ENCODE peak calls at places on chromosomes 5 and 9, in five cellular contexts. One of them, this sample, is unnamed.

GRCh38 chr9:95641591-95641990 is 124.8 kb upstream of the PTCH1 start:
- DNase-seq in K562: no peak
- DNase-seq in HepG2: no peak
- DNase-seq in GM12878: no peak
- DNase-seq in SK-N-SH: no peak
- DNase-seq in this sample: no peak

GRCh38 chr5:84384604-84385575 is at the start of gene EDIL3:
- DNase-seq in K562: no peak
- DNase-seq in HepG2: no peak
- DNase-seq in GM12878: no peak
- DNase-seq in SK-N-SH: peak
- DNase-seq in this sample: peak

GRCh38 chr5:81657386-81657785 is 93.5 kb downstream of the SSBP2 start:
- DNase-seq in K562: no peak
- DNase-seq in HepG2: no peak
- DNase-seq in GM12878: no peak
- DNase-seq in SK-N-SH: peak
- DNase-seq in this sample: no peak

GRCh38 chr9:34437006-34437925 is 21.1 kb downstream of the FAM219A start:
- DNase-seq in K562: peak
- DNase-seq in HepG2: peak
- DNase-seq in GM12878: peak
- DNase-seq in SK-N-SH: peak
- DNase-seq in this sample: no peak

GRCh38 chr5:75707911-75708509 is 9.2 kb downstream of the POC5 start:
- DNase-seq in K562: no peak
- DNase-seq in HepG2: no peak
- DNase-seq in GM12878: no peak
- DNase-seq in SK-N-SH: no peak
- DNase-seq in this sample: no peak

GRCh38 chr5:16579142-16579541 is 37.7 kb downstream of the RETREG1 start:
- DNase-seq in K562: no peak
- DNase-seq in HepG2: no peak
- DNase-seq in GM12878: no peak
- DNase-seq in SK-N-SH: peak
- DNase-seq in this sample: no peak

GRCh38 chr5:95771109-95771708 is 40.1 kb downstream of the RHOBTB3 start:
- DNase-seq in K562: no peak
- DNase-seq in HepG2: peak
- DNase-seq in GM12878: no peak
- DNase-seq in SK-N-SH: no peak
- DNase-seq in this sample: no peak

GRCh38 chr5:172683696-172684464 is 42.8 kb downstream of the NEURL1B start:
- DNase-seq in K562: no peak
- DNase-seq in HepG2: no peak
- DNase-seq in GM12878: no peak
- DNase-seq in SK-N-SH: no peak
- DNase-seq in this sample: no peak

GRCh38 chr9:131673531-131673930 is 66.3 kb downstream of the RAPGEF1 start:
- DNase-seq in K562: no peak
- DNase-seq in HepG2: no peak
- DNase-seq in GM12878: no peak
- DNase-seq in SK-N-SH: no peak
- DNase-seq in this sample: no peak

GRCh38 chr9:107286057-107286456 is 3.0 kb downstream of the RAD23B start:
- DNase-seq in K562: no peak
- DNase-seq in HepG2: peak
- DNase-seq in GM12878: no peak
- DNase-seq in SK-N-SH: no peak
- DNase-seq in this sample: no peak

GRCh38 chr5:176818391-176819098 is 8.2 kb downstream of the UNC5A start:
- DNase-seq in K562: no peak
- DNase-seq in HepG2: peak
- DNase-seq in GM12878: peak
- DNase-seq in SK-N-SH: no peak
- DNase-seq in this sample: no peak

GRCh38 chr5:160348080-160348479 is 22.3 kb downstream of the C1QTNF2 start:
- DNase-seq in K562: peak
- DNase-seq in HepG2: no peak
- DNase-seq in GM12878: no peak
- DNase-seq in SK-N-SH: no peak
- DNase-seq in this sample: no peak

GRCh38 chr5:159907689-159908088 is 8.6 kb upstream of the ADRA1B start:
- DNase-seq in K562: no peak
- DNase-seq in HepG2: no peak
- DNase-seq in GM12878: no peak
- DNase-seq in SK-N-SH: no peak
- DNase-seq in this sample: no peak

GRCh38 chr5:115461506-115462290 is 82.9 kb downstream of the FEM1C start:
- DNase-seq in K562: no peak
- DNase-seq in HepG2: no peak
- DNase-seq in GM12878: no peak
- DNase-seq in SK-N-SH: no peak
- DNase-seq in this sample: no peak

GRCh38 chr9:38178282-38178681 is 109.3 kb upstream of the SHB start:
- DNase-seq in K562: no peak
- DNase-seq in HepG2: no peak
- DNase-seq in GM12878: no peak
- DNase-seq in SK-N-SH: no peak
- DNase-seq in this sample: no peak

GRCh38 chr9:76567086-76567485 is 108.1 kb downstream of the GCNT1 start:
- DNase-seq in K562: no peak
- DNase-seq in HepG2: no peak
- DNase-seq in GM12878: no peak
- DNase-seq in SK-N-SH: no peak
- DNase-seq in this sample: no peak

GRCh38 chr5:158011420-158011819 is 152.5 kb upstream of the CLINT1 start:
- DNase-seq in K562: no peak
- DNase-seq in HepG2: no peak
- DNase-seq in GM12878: no peak
- DNase-seq in SK-N-SH: no peak
- DNase-seq in this sample: no peak

GRCh38 chr9:92680166-92681119 is 10.5 kb upstream of the IPPK start:
- DNase-seq in K562: no peak
- DNase-seq in HepG2: no peak
- DNase-seq in GM12878: no peak
- DNase-seq in SK-N-SH: no peak
- DNase-seq in this sample: no peak

GRCh38 chr5:18811616-18812015 is 1176.4 kb downstream of the CDH18 start:
- DNase-seq in K562: no peak
- DNase-seq in HepG2: no peak
- DNase-seq in GM12878: no peak
- DNase-seq in SK-N-SH: no peak
- DNase-seq in this sample: no peak

GRCh38 chr5:153542536-153542935 is 52.1 kb downstream of the GRIA1 start:
- DNase-seq in K562: no peak
- DNase-seq in HepG2: no peak
- DNase-seq in GM12878: no peak
- DNase-seq in SK-N-SH: no peak
- DNase-seq in this sample: no peak
- TF ChIP-seq GABPA in K562: no peak
- TF ChIP-seq GABPA in HepG2: no peak
- TF ChIP-seq GABPA in GM12878: no peak
- TF ChIP-seq GABPA in SK-N-SH: no peak
- TF ChIP-seq GABPA in this sample: no peak

GRCh38 chr5:78731884-78732283 is 83.3 kb upstream of the LHFPL2 start:
- DNase-seq in K562: no peak
- DNase-seq in HepG2: no peak
- DNase-seq in GM12878: no peak
- DNase-seq in SK-N-SH: no peak
- DNase-seq in this sample: no peak
- TF ChIP-seq REST in K562: no peak
- TF ChIP-seq REST in HepG2: no peak
- TF ChIP-seq REST in GM12878: no peak
- TF ChIP-seq REST in SK-N-SH: no peak
- TF ChIP-seq REST in this sample: no peak

GRCh38 chr5:97545856-97546570 is 363.0 kb upstream of the RIOK2 start:
- DNase-seq in K562: no peak
- DNase-seq in HepG2: no peak
- DNase-seq in GM12878: no peak
- DNase-seq in SK-N-SH: no peak
- DNase-seq in this sample: no peak

GRCh38 chr5:97547414-97547813 is 364.4 kb upstream of the RIOK2 start:
- DNase-seq in K562: no peak
- DNase-seq in HepG2: no peak
- DNase-seq in GM12878: no peak
- DNase-seq in SK-N-SH: no peak
- DNase-seq in this sample: no peak

GRCh38 chr5:97544279-97545077 is 361.4 kb upstream of the RIOK2 start:
- DNase-seq in K562: no peak
- DNase-seq in HepG2: no peak
- DNase-seq in GM12878: no peak
- DNase-seq in SK-N-SH: no peak
- DNase-seq in this sample: no peak

GRCh38 chr5:97543158-97543557 is 360.1 kb upstream of the RIOK2 start:
- DNase-seq in K562: no peak
- DNase-seq in HepG2: no peak
- DNase-seq in GM12878: no peak
- DNase-seq in SK-N-SH: no peak
- DNase-seq in this sample: no peak

GRCh38 chr5:97545446-97545845 is 362.4 kb upstream of the RIOK2 start:
- DNase-seq in K562: no peak
- DNase-seq in HepG2: no peak
- DNase-seq in GM12878: no peak
- DNase-seq in SK-N-SH: no peak
- DNase-seq in this sample: no peak
- H3K27ac ChIP-seq in K562: no peak
- H3K27ac ChIP-seq in HepG2: no peak
- H3K27ac ChIP-seq in GM12878: no peak
- H3K27ac ChIP-seq in SK-N-SH: no peak
- H3K27ac ChIP-seq in this sample: no peak

GRCh38 chr5:61993446-61994017 is 312.5 kb upstream of the KIF2A start:
- DNase-seq in K562: no peak
- DNase-seq in HepG2: no peak
- DNase-seq in GM12878: no peak
- DNase-seq in SK-N-SH: no peak
- DNase-seq in this sample: no peak
- TF ChIP-seq GABPA in K562: no peak
- TF ChIP-seq GABPA in HepG2: no peak
- TF ChIP-seq GABPA in GM12878: no peak
- TF ChIP-seq GABPA in SK-N-SH: no peak
- TF ChIP-seq GABPA in this sample: no peak

GRCh38 chr5:122736086-122736485 is 38.8 kb upstream of the SNX2 start:
- DNase-seq in K562: no peak
- DNase-seq in HepG2: no peak
- DNase-seq in GM12878: no peak
- DNase-seq in SK-N-SH: no peak
- DNase-seq in this sample: no peak

GRCh38 chr5:122743231-122743630 is 31.6 kb upstream of the SNX2 start:
- DNase-seq in K562: no peak
- DNase-seq in HepG2: no peak
- DNase-seq in GM12878: no peak
- DNase-seq in SK-N-SH: no peak
- DNase-seq in this sample: no peak

GRCh38 chr5:122738088-122738487 is 36.8 kb upstream of the SNX2 start:
- DNase-seq in K562: no peak
- DNase-seq in HepG2: no peak
- DNase-seq in GM12878: no peak
- DNase-seq in SK-N-SH: no peak
- DNase-seq in this sample: no peak

DNA sequence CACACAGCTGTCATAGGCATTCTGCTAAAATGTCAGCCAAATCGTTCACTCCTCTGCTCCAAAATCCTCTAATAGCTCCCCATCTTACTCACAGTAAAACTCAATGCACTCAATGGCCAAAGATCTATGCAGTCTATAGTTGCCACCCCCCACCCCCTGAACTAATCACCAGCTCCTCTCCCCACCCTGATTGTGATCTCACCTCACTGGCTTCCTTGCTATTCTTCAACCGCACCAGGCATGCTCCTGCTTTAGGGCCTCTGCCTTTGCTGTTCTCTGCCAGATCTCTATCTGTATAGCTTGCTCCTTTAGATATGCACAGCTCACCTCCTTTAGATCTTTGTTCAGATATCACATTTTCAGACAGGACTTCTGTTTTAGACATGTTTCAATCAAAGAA is 33.2 kb upstream of the SNX2 start:
- DNase-seq in K562: no peak
- DNase-seq in HepG2: no peak
- DNase-seq in GM12878: no peak
- DNase-seq in SK-N-SH: no peak
- DNase-seq in this sample: no peak
- TF ChIP-seq REST in K562: no peak
- TF ChIP-seq REST in HepG2: no peak
- TF ChIP-seq REST in GM12878: no peak
- TF ChIP-seq REST in SK-N-SH: no peak
- TF ChIP-seq REST in this sample: no peak

DNA sequence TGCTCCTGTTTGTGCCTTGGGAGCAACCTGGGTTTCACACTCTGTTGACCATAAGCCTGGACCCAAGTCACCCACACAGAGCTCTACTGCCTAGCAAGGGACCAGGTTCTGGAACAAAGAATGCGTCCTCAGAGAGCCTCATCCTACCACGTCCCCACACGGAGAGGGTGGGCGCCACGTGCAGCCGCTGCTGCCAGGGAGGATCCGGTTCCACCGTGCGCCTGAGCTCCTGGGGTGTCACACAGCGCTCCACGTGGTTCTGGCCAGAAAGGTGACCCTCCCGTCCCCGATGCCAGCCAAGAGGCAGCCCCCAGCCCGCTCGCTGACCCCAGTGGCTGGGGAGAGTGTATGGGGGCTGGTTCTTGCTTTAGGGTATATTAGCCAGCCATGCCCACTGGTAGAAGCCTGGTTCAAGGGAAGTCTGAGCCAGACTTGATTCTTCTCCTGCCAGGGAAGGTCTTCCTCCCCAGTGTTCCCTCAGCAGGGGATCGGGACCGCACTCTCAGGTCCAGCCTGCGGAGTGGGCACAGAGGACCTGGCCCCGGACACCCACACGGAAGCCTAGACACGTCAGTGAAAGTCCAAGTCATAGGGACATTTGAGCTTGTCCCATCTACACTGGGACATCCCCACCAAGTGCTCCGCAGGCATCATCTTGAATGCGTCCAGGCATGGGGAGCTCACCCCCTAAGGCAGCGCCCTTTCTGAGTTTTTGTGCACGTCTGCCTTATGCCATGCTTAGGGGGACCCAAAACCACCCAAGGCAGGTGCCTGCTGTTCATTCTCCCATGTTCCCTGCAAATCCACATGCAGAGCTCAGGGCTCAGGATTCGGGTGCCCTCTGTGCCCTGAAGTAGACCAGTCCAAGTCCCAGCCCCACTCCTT is 2.4 kb downstream of the FCN1 start:
- DNase-seq in K562: no peak
- DNase-seq in HepG2: no peak
- DNase-seq in GM12878: no peak
- DNase-seq in SK-N-SH: no peak
- DNase-seq in this sample: no peak
- H3K27ac ChIP-seq in K562: no peak
- H3K27ac ChIP-seq in HepG2: no peak
- H3K27ac ChIP-seq in GM12878: no peak
- H3K27ac ChIP-seq in SK-N-SH: no peak
- H3K27ac ChIP-seq in this sample: no peak

DNA sequence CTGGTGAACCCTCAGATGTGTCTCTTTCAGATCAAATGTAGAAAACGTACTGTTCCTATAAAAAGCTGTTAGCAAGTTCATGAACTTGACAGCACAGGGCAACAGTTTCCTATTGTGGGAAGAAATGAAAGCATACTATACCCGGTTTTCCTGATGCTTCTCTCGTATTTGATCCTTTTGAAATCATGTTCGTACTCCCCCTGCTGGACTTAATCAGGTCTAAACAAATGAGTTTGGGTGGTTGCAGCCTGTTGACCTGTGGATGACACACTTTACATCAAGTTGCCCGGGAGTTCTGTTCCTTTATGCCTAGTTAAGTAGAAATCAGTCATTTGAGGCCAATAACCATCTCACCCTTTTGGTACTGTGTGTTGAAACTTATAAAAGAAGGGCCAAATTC is 1992.3 kb downstream of the MAT2B start:
- DNase-seq in K562: peak
- DNase-seq in HepG2: no peak
- DNase-seq in GM12878: no peak
- DNase-seq in SK-N-SH: peak
- DNase-seq in this sample: no peak
- TF ChIP-seq GABPA in K562: no peak
- TF ChIP-seq GABPA in HepG2: no peak
- TF ChIP-seq GABPA in GM12878: no peak
- TF ChIP-seq GABPA in SK-N-SH: no peak
- TF ChIP-seq GABPA in this sample: no peak

This sample was measured in HL-60.